ENCODE peak calls at places on chromosome 16, in four cellular contexts. U, B, V and S are unnamed samples.

GRCh38 chr16:67923414-67924127 is 8.1 kb downstream of the CTRL start:
- DNase-seq in U (no peak), B (no peak), V (no peak), S (no peak)

GRCh38 chr16:29806096-29806579 is at the start of gene MAZ:
- DNase-seq in U (no peak), V (no peak), B (no peak), S (no peak)

GRCh38 chr16:55478827-55479559 is at the start of gene MMP2:
- DNase-seq in B (peak; percentile 80), U (peak; percentile 88), V (peak; percentile 77), S (no peak)

GRCh38 chr16:66689282-66689681 is 7.3 kb downstream of the CMTM4 start:
- DNase-seq in U (no peak), V (no peak), B (no peak), S (no peak)

GRCh38 chr16:23058576-23058975 is 90.7 kb downstream of the USP31 start:
- DNase-seq in B (no peak), V (no peak), U (no peak), S (no peak)

GRCh38 chr16:57600048-57600835 is 28.2 kb upstream of the ADGRG1 start:
- DNase-seq in V (no peak), B (peak; percentile 51), U (peak; percentile 74), S (no peak)

GRCh38 chr16:85556456-85557082 is 56.6 kb upstream of the GSE1 start:
- DNase-seq in U (no peak), V (peak; percentile 22), B (peak; percentile 48), S (peak; percentile 78)

GRCh38 chr16:53744449-53744848 is 40.5 kb downstream of the FTO start:
- DNase-seq in B (no peak), V (no peak), U (no peak), S (peak; percentile 20)

GRCh38 chr16:85395913-85396878 is 216.9 kb upstream of the GSE1 start:
- DNase-seq in V (no peak), U (peak; percentile 77), B (peak; percentile 10), S (no peak)

GRCh38 chr16:66359012-66359411 is 7.5 kb upstream of the CDH5 start:
- DNase-seq in B (no peak), V (peak; percentile 58), U (no peak), S (no peak)

GRCh38 chr16:7990864-7991263 is 599.4 kb downstream of the TMEM114 start:
- DNase-seq in V (no peak), B (no peak), U (no peak), S (no peak)

GRCh38 chr16:89166696-89167424 is 4.7 kb upstream of the CDH15 start:
- DNase-seq in U (no peak), V (no peak), B (no peak), S (no peak)

GRCh38 chr16:23524886-23525285 is 14.6 kb upstream of the GGA2 start:
- DNase-seq in U (no peak), V (no peak), B (no peak), S (no peak)

GRCh38 chr16:17518441-17518840 is 47.7 kb upstream of the XYLT1 start:
- DNase-seq in U (no peak), B (no peak), V (peak; percentile 54), S (no peak)

GRCh38 chr16:51151435-51151950 is 423 bp upstream of the SALL1 start:
- DNase-seq in U (no peak), V (no peak), B (peak; percentile 81), S (no peak)